ENCODE peak calls at places on chromosomes 5 and 9, in four cellular contexts. U, M, T and C are unnamed samples.

GRCh38 chr5:58582411-58583393 is at the start of gene RAB3C:
- DNase-seq in U (peak; percentile 4), T (peak; percentile 89), M (peak; percentile 98), C (peak; percentile 98)

GRCh38 chr5:96198673-96199072 is 234.4 kb downstream of the PCSK1 start:
- DNase-seq in T (no peak), M (no peak), U (no peak), C (no peak)

GRCh38 chr9:23343226-23343625 is 482.8 kb downstream of the ELAVL2 start:
- DNase-seq in M (no peak), T (no peak), U (no peak), C (no peak)

GRCh38 chr9:108621991-108622390 is 233.8 kb downstream of the ACTL7B start:
- DNase-seq in M (no peak), U (no peak), T (no peak), C (no peak)

GRCh38 chr9:36961568-36962360 is 72.3 kb downstream of the PAX5 start:
- DNase-seq in U (no peak), M (no peak), T (no peak), C (no peak)

GRCh38 chr9:82513976-82514735 is 525.6 kb downstream of the SPATA31D1 start:
- DNase-seq in M (peak; percentile 14), U (no peak), T (no peak), C (no peak)

GRCh38 chr5:1169608-1170115 is 31.7 kb upstream of the SLC6A19 start:
- DNase-seq in T (no peak), M (no peak), U (no peak), C (no peak)

GRCh38 chr5:89012361-89012760 is 129.4 kb upstream of the MEF2C start:
- DNase-seq in M (no peak), U (no peak), T (no peak), C (no peak)

GRCh38 chr5:151270599-151270998 is 17.6 kb downstream of the GM2A start:
- DNase-seq in U (no peak), M (no peak), T (no peak), C (no peak)